ENCODE peak calls at places on chromosomes 1 and 21, in eight cellular contexts. M is right lobe of liver; G is pancreas; T is small intestine; U is CD4-positive, alpha-beta memory T cell; X is GM12878; I is spleen; W is fibroblast of lung. Z is an unnamed sample. For H3K4me1, the result is how much of the 10 kb centered on the place peaks cover.

GRCh38 chr1:221632072-221632471 is 109.8 kb downstream of the DUSP10 start:
- DNase-seq in M (no peak), G (no peak), T (no peak), U (no peak), X (no peak), I (no peak), W (no peak), Z (no peak)

GRCh38 chr1:111729271-111729921 is 9.8 kb downstream of the INKA2 start:
- DNase-seq in M (no peak), G (no peak), T (no peak), U (no peak), X (no peak), I (no peak), W (no peak), Z (no peak)

GRCh38 chr1:28313710-28314510 is 14.9 kb upstream of the MED18 start:
- DNase-seq in M (peak), G (peak), T (peak), U (no peak), X (no peak), I (peak), W (peak), Z (peak)

GRCh38 chr1:162649606-162650005 is 17.3 kb downstream of the DDR2 start:
- DNase-seq in M (no peak), G (no peak), T (no peak), U (no peak), X (no peak), I (no peak), W (peak), Z (no peak)

GRCh38 chr1:11535761-11536572 is 57.0 kb downstream of the DISP3 start:
- DNase-seq in M (peak), G (no peak), T (no peak), U (no peak), X (no peak), I (peak), W (no peak), Z (no peak)

GRCh38 chr1:223844962-223845809 is 561 bp downstream of the TP53BP2 start:
- DNase-seq in M (no peak), G (peak), T (peak), U (peak), X (no peak), I (peak), W (peak), Z (no peak)

GRCh38 chr21:40130476-40130875 is 263.2 kb downstream of the PCP4 start:
- DNase-seq in M (no peak), G (no peak), T (no peak), U (no peak), X (no peak), I (no peak), W (no peak), Z (no peak)

GRCh38 chr1:214332950-214333798 is 52.2 kb downstream of the SMYD2 start:
- DNase-seq in M (no peak), G (peak), T (peak), U (peak), X (no peak), I (no peak), W (peak), Z (peak)

GRCh38 chr1:34460193-34460592 is 283.5 kb downstream of the C1orf94 start:
- DNase-seq in M (peak), G (peak), T (peak), U (peak), X (peak), I (no peak), W (no peak), Z (no peak)

GRCh38 chr1:153192697-153193096 is 10.5 kb upstream of the LELP1 start:
- DNase-seq in M (no peak), G (peak), T (peak), U (no peak), X (no peak), I (no peak), W (no peak), Z (no peak)

GRCh38 chr21:26077523-26077922 is 93.0 kb downstream of the APP start:
- DNase-seq in M (no peak), G (no peak), T (no peak), U (no peak), X (no peak), I (no peak), W (no peak), Z (no peak)

GRCh38 chr21:41156128-41156527 is 11.8 kb upstream of the BACE2 start:
- DNase-seq in M (no peak), G (no peak), T (peak), U (no peak), X (no peak), I (no peak), W (no peak), Z (no peak)

GRCh38 chr1:78275456-78275855 is 215.3 kb upstream of the PTGFR start:
- DNase-seq in M (no peak), G (no peak), T (no peak), U (no peak), X (no peak), I (no peak), W (peak), Z (no peak)

GRCh38 chr21:36115138-36115710 is 19.7 kb upstream of the CBR3 start:
- DNase-seq in M (no peak), G (no peak), T (no peak), U (no peak), X (no peak), I (no peak), W (no peak), Z (no peak)

GRCh38 chr1:180503274-180503862 is 991 bp upstream of the ACBD6 start:
- DNase-seq in M (no peak), G (no peak), T (no peak), U (no peak), X (no peak), I (no peak), W (no peak), Z (no peak)

GRCh38 chr1:239816090-239816812 is 275.4 kb upstream of the FMN2 start:
- DNase-seq in M (no peak), G (peak), T (peak), U (no peak), X (no peak), I (peak), W (peak), Z (peak)

GRCh38 chr21:44294391-44295162 is 5.3 kb upstream of the PFKL start:
- DNase-seq in M (no peak), G (no peak), T (no peak), U (peak), X (no peak), I (no peak), W (no peak), Z (no peak)

GRCh38 chr1:110421159-110421777 is 13.8 kb upstream of the LAMTOR5 start:
- DNase-seq in M (no peak), G (no peak), T (no peak), U (no peak), X (no peak), I (no peak), W (peak), Z (no peak)

GRCh38 chr1:180380259-180381183 is 121.9 kb downstream of the ACBD6 start:
- DNase-seq in M (no peak), G (no peak), T (no peak), U (no peak), X (no peak), I (no peak), W (no peak), Z (no peak)

GRCh38 chr1:237411621-237412020 is 369.6 kb downstream of the RYR2 start:
- DNase-seq in M (no peak), G (no peak), T (peak), U (peak), X (no peak), I (no peak), W (no peak), Z (no peak)

GRCh38 chr1:225700164-225700740 is 47.3 kb upstream of the ENAH start:
- DNase-seq in M (no peak), G (no peak), T (no peak), U (no peak), X (no peak), I (no peak), W (peak), Z (peak)

GRCh38 chr1:36159614-36160387 is 3.8 kb downstream of the MAP7D1 start:
- DNase-seq in M (no peak), G (no peak), T (no peak), U (no peak), X (no peak), I (no peak), W (no peak), Z (no peak)

GRCh38 chr1:229952670-229953520 is 114.1 kb upstream of the GALNT2 start:
- DNase-seq in M (no peak), G (no peak), T (no peak), U (no peak), X (no peak), I (no peak), W (peak), Z (no peak)

GRCh38 chr1:88276158-88276557 is 407.9 kb upstream of the PKN2 start:
- DNase-seq in M (no peak), G (no peak), T (no peak), U (no peak), X (no peak), I (no peak), W (peak), Z (no peak)

GRCh38 chr1:244439391-244440032 is 12.2 kb downstream of the ADSS2 start:
- DNase-seq in M (no peak), G (no peak), T (peak), U (no peak), X (no peak), I (no peak), W (no peak), Z (no peak)

GRCh38 chr1:106360252-106360651 is 696.2 kb upstream of the PRMT6 start:
- DNase-seq in M (no peak), G (no peak), T (no peak), U (no peak), X (no peak), I (no peak), W (no peak), Z (no peak)

GRCh38 chr21:36603221-36603620 is 95.7 kb upstream of the SIM2 start:
- DNase-seq in M (no peak), G (no peak), T (no peak), U (peak), X (no peak), I (no peak), W (no peak), Z (no peak)

GRCh38 chr1:42938596-42939184 is 20.0 kb downstream of the SLC2A1 start:
- DNase-seq in M (peak), G (no peak), T (no peak), U (no peak), X (no peak), I (peak), W (no peak), Z (no peak)

GRCh38 chr21:45149021-45149420 is 74.6 kb downstream of the ADARB1 start:
- DNase-seq in M (no peak), G (no peak), T (no peak), U (no peak), X (no peak), I (no peak), W (no peak), Z (peak)

GRCh38 chr1:25806418-25806817 is 6.4 kb downstream of the SELENON start:
- DNase-seq in M (no peak), G (peak), T (no peak), U (no peak), X (no peak), I (peak), W (peak), Z (no peak)

GRCh38 chr1:158864595-158864994 is 33.4 kb downstream of the MNDA start:
- DNase-seq in M (no peak), G (no peak), T (no peak), U (no peak), X (no peak), I (no peak), W (no peak), Z (no peak)

GRCh38 chr1:64476251-64476952 is 6.5 kb downstream of the CACHD1 start:
- DNase-seq in M (no peak), G (no peak), T (peak), U (no peak), X (no peak), I (no peak), W (peak), Z (no peak)

GRCh38 chr1:19445417-19446342 is 39.7 kb downstream of the CAPZB start:
- DNase-seq in M (peak), G (no peak), T (no peak), U (no peak), X (no peak), I (no peak), W (peak), Z (no peak)

GRCh38 chr1:93440272-93440671 is 7.6 kb upstream of the FNBP1L start:
- DNase-seq in M (no peak), G (no peak), T (no peak), U (no peak), X (no peak), I (no peak), W (no peak), Z (no peak)

GRCh38 chr1:51719146-51719545 is 102.3 kb downstream of the OSBPL9 start:
- DNase-seq in M (no peak), G (no peak), T (no peak), U (no peak), X (no peak), I (no peak), W (no peak), Z (no peak)

GRCh38 chr1:61746768-61747167 is 4.5 kb downstream of the PATJ start:
- DNase-seq in M (no peak), G (no peak), T (peak), U (no peak), X (no peak), I (no peak), W (peak), Z (no peak)

GRCh38 chr1:61753998-61754508 is 11.8 kb downstream of the PATJ start:
- DNase-seq in M (no peak), G (no peak), T (no peak), U (no peak), X (no peak), I (no peak), W (no peak), Z (no peak)

GRCh38 chr1:61752921-61753389 is 10.7 kb downstream of the PATJ start:
- DNase-seq in M (no peak), G (no peak), T (no peak), U (no peak), X (no peak), I (no peak), W (no peak), Z (no peak)

GRCh38 chr1:61748566-61748965 is 6.3 kb downstream of the PATJ start:
- DNase-seq in M (no peak), G (no peak), T (no peak), U (no peak), X (no peak), I (no peak), W (no peak), Z (no peak)

GRCh38 chr1:61749574-61749973 is 7.3 kb downstream of the PATJ start:
- DNase-seq in M (no peak), G (no peak), T (no peak), U (no peak), X (no peak), I (no peak), W (no peak), Z (no peak)
- H3K4me1 ChIP-seq in M (under half), G (under half), T (under half), U (under half), X (under half), I (under half), W (under half), Z (under half)

GRCh38 chr21:46634966-46635323 is 529 bp upstream of the PRMT2 start:
- DNase-seq in M (peak), G (no peak), T (peak), U (no peak), X (peak), I (no peak), W (peak), Z (peak)
- H3K4me1 ChIP-seq in M (under half), G (under half), T (under half), U (half or more), X (under half), I (under half), W (under half), Z (under half)

GRCh38 chr1:1874901-1875300 is 16.0 kb downstream of the GNB1 start:
- DNase-seq in M (no peak), G (no peak), T (no peak), U (no peak), X (no peak), I (peak), W (no peak), Z (no peak)

GRCh38 chr1:1869459-1869858 is 21.4 kb downstream of the GNB1 start:
- DNase-seq in M (no peak), G (no peak), T (no peak), U (no peak), X (no peak), I (no peak), W (no peak), Z (no peak)

GRCh38 chr1:1873186-1873585 is 17.7 kb downstream of the GNB1 start:
- DNase-seq in M (peak), G (peak), T (peak), U (no peak), X (no peak), I (peak), W (no peak), Z (no peak)

GRCh38 chr1:1875932-1876331 is 15.0 kb downstream of the GNB1 start:
- DNase-seq in M (peak), G (no peak), T (no peak), U (no peak), X (no peak), I (peak), W (no peak), Z (no peak)

GRCh38 chr1:1872329-1872994 is 18.4 kb downstream of the GNB1 start:
- DNase-seq in M (no peak), G (no peak), T (no peak), U (no peak), X (no peak), I (peak), W (no peak), Z (peak)
- H3K4me1 ChIP-seq in M (under half), G (under half), T (under half), U (half or more), X (under half), I (half or more), W (under half), Z (under half)

GRCh38 chr1:15847100-15847892 is at the start of gene SPEN:
- DNase-seq in M (peak), G (peak), T (peak), U (peak), X (peak), I (peak), W (peak), Z (peak)
- H3K4me1 ChIP-seq in M (half or more), G (under half), T (under half), U (half or more), X (under half), I (half or more), W (under half), Z (under half)

Z was measured in breast epithelium.